ENCODE peak calls at places on chromosomes 13 and 19, in five cellular contexts. C is CD4-positive, alpha-beta memory T cell; W is left colon; A is effector memory CD8-positive, alpha-beta T cell; I is tibial nerve. N is an unnamed sample.

GRCh38 chr13:27923794-27924528 is 4.2 kb downstream of the PDX1 start:
- DNase-seq in W (no peak), C (no peak), A (no peak), I (no peak), N (no peak)

GRCh38 chr13:36297259-36297599 is 385 bp downstream of the CCDC169 start:
- DNase-seq in A (no peak), C (no peak), W (no peak), I (no peak), N (no peak)

GRCh38 chr13:108926848-108927247 is 297.4 kb downstream of the MYO16 start:
- DNase-seq in C (no peak), A (no peak), I (no peak), W (no peak), N (no peak)

GRCh38 chr19:38736413-38737280 is 7.6 kb downstream of the CAPN12 start:
- DNase-seq in W (peak), C (peak), A (no peak), I (no peak), N (no peak)

GRCh38 chr13:102260256-102260655 is 141.6 kb downstream of the FGF14 start:
- DNase-seq in W (no peak), A (no peak), I (no peak), C (no peak), N (no peak)

GRCh38 chr19:35509018-35509652 is 4.3 kb downstream of the DMKN start:
- DNase-seq in W (peak), I (no peak), A (peak), C (peak), N (no peak)

GRCh38 chr19:10402441-10403038 is 802 bp downstream of the CDC37 start:
- DNase-seq in A (no peak), C (no peak), W (no peak), I (no peak), N (no peak)

GRCh38 chr13:76889254-76889653 is 3.0 kb upstream of the KCTD12 start:
- DNase-seq in C (no peak), A (no peak), W (no peak), I (no peak), N (no peak)

GRCh38 chr13:100269837-100270236 is 180.9 kb downstream of the PCCA start:
- DNase-seq in I (peak), A (no peak), W (peak), C (no peak), N (peak)

GRCh38 chr19:17246681-17247425 is 1.1 kb upstream of the NR2F6 start:
- DNase-seq in C (no peak), A (no peak), W (peak), I (peak), N (no peak)

GRCh38 chr19:58409010-58409790 is 751 bp downstream of the ZNF584 start:
- DNase-seq in C (no peak), I (no peak), W (no peak), A (no peak), N (no peak)

GRCh38 chr13:29893438-29893837 is 43.0 kb upstream of the UBL3 start:
- DNase-seq in A (no peak), W (no peak), C (no peak), I (no peak), N (no peak)

GRCh38 chr13:78772933-78773332 is 114.0 kb upstream of the OBI1 start:
- DNase-seq in C (no peak), W (no peak), A (no peak), I (no peak), N (no peak)

GRCh38 chr19:47157455-47158321 is 27.1 kb downstream of the SAE1 start:
- DNase-seq in A (no peak), I (no peak), C (peak), W (peak), N (peak)

GRCh38 chr19:31838163-31838798 is 489.0 kb upstream of the TSHZ3 start:
- DNase-seq in I (no peak), W (no peak), A (no peak), C (no peak), N (peak)

GRCh38 chr19:53813996-53814395 is 10.1 kb downstream of the NLRP12 start:
- DNase-seq in C (no peak), W (no peak), A (no peak), I (no peak), N (no peak)

GRCh38 chr13:113123226-113124150 is 889 bp downstream of the F10 start:
- DNase-seq in I (no peak), A (no peak), C (no peak), W (no peak), N (no peak)

GRCh38 chr13:58032676-58033440 is 401.3 kb downstream of the PCDH17 start:
- DNase-seq in I (no peak), W (no peak), C (no peak), A (no peak), N (no peak)

GRCh38 chr13:44755872-44756271 is 179.7 kb upstream of the TSC22D1 start:
- DNase-seq in C (no peak), A (no peak), W (no peak), I (no peak), N (peak)

GRCh38 chr13:99545979-99546378 is 44.7 kb downstream of the TM9SF2 start:
- DNase-seq in W (no peak), C (no peak), I (no peak), A (no peak), N (no peak)

GRCh38 chr13:33119886-33120543 is 103.8 kb downstream of the KL start:
- DNase-seq in I (no peak), A (no peak), C (no peak), W (no peak), N (no peak)

GRCh38 chr13:69912576-69913074 is 195.0 kb upstream of the ATXN8OS start:
- DNase-seq in W (no peak), A (no peak), I (no peak), C (no peak), N (no peak)

GRCh38 chr13:74794147-74794546 is 659.9 kb upstream of the KLF12 start:
- DNase-seq in A (no peak), W (no peak), C (no peak), I (no peak), N (no peak)

GRCh38 chr13:73902847-73903246 is 231.4 kb downstream of the KLF12 start:
- DNase-seq in A (no peak), I (no peak), C (no peak), W (no peak), N (no peak)

GRCh38 chr13:54593504-54593903 is 1564.9 kb downstream of the OLFM4 start:
- DNase-seq in W (no peak), A (no peak), C (no peak), I (no peak), N (no peak)

GRCh38 chr13:79943633-79944032 is 397.3 kb downstream of the SPRY2 start:
- DNase-seq in A (no peak), I (no peak), W (no peak), C (no peak), N (no peak)

GRCh38 chr19:55147408-55148251 is 1.4 kb downstream of the TNNT1 start:
- DNase-seq in I (no peak), A (no peak), W (no peak), C (no peak), N (no peak)

GRCh38 chr19:46824887-46825730 is 25.5 kb downstream of the AP2S1 start:
- DNase-seq in A (no peak), I (no peak), W (peak), C (peak), N (no peak)

GRCh38 chr13:70490320-70490935 is 382.2 kb upstream of the KLHL1 start:
- DNase-seq in C (no peak), A (no peak), W (no peak), I (no peak), N (no peak)

GRCh38 chr19:19860756-19861390 is 4.8 kb upstream of the ZNF253 start:
- DNase-seq in A (peak), W (no peak), C (peak), I (no peak), N (no peak)

N was measured in SJSA1.